ENCODE peak calls at places on chromosomes 3 and 15, in nine cellular contexts. F, Q, H, G, J, Y, U, L and I are unnamed samples.

GRCh38 chr15:46280753-46281521 is 646.1 kb downstream of the SQOR start:
- DNase-seq in G (no peak), Y (no peak), L (no peak), Q (peak), U (peak), F (no peak), H (no peak), J (no peak), I (no peak)

GRCh38 chr15:73753250-73754130 is at the start of gene INSYN1:
- DNase-seq in F (no peak), U (peak), H (no peak), Q (peak), L (no peak), G (no peak), Y (no peak), J (peak), I (peak)

GRCh38 chr3:184541886-184542562 is 19.6 kb upstream of the EPHB3 start:
- DNase-seq in L (no peak), Y (no peak), Q (no peak), F (no peak), U (no peak), J (no peak), H (peak), G (no peak), I (no peak)

GRCh38 chr3:22175899-22176298 is 424.9 kb upstream of the ZNF385D start:
- DNase-seq in U (no peak), H (no peak), L (no peak), Y (no peak), F (no peak), Q (no peak), G (no peak), J (no peak), I (no peak)

GRCh38 chr3:55534876-55535275 is 47.8 kb upstream of the WNT5A start:
- DNase-seq in G (no peak), H (no peak), F (no peak), U (no peak), J (no peak), L (no peak), Y (no peak), Q (no peak), I (no peak)

GRCh38 chr15:66875588-66876422 is 173.8 kb downstream of the SMAD6 start:
- DNase-seq in J (peak), F (no peak), Y (no peak), U (no peak), L (peak), G (no peak), Q (no peak), H (peak), I (no peak)

GRCh38 chr3:151169700-151170224 is 33.3 kb downstream of the GPR171 start:
- DNase-seq in H (no peak), F (peak), U (no peak), Q (no peak), L (no peak), G (no peak), J (peak), Y (no peak), I (no peak)

GRCh38 chr15:85831415-85832113 is 36.8 kb upstream of the KLHL25 start:
- DNase-seq in J (peak), U (peak), Y (no peak), F (peak), Q (peak), G (no peak), H (peak), L (peak), I (peak)

GRCh38 chr3:195249858-195250464 is 21.0 kb downstream of the XXYLT1 start:
- DNase-seq in G (no peak), H (peak), J (peak), F (no peak), Y (no peak), U (no peak), Q (no peak), L (no peak), I (no peak)

GRCh38 chr3:150905339-150905738 is at the start of gene MINDY4B:
- DNase-seq in Y (no peak), J (no peak), Q (no peak), U (no peak), L (no peak), G (no peak), H (no peak), F (no peak), I (no peak)

GRCh38 chr15:85477730-85478129 is 97.3 kb downstream of the AKAP13 start:
- DNase-seq in H (no peak), U (no peak), Q (no peak), J (peak), F (no peak), Y (no peak), G (no peak), L (peak), I (no peak)

GRCh38 chr3:72892870-72893269 is 5.0 kb downstream of the GXYLT2 start:
- DNase-seq in F (no peak), J (peak), L (no peak), U (peak), Q (no peak), G (no peak), Y (no peak), H (peak), I (no peak)
- TF ChIP-seq CTCF in F (no peak), J (peak), L (peak), U (peak), Q (no peak), G (peak), Y (peak), H (no peak), I (peak)

DNA sequence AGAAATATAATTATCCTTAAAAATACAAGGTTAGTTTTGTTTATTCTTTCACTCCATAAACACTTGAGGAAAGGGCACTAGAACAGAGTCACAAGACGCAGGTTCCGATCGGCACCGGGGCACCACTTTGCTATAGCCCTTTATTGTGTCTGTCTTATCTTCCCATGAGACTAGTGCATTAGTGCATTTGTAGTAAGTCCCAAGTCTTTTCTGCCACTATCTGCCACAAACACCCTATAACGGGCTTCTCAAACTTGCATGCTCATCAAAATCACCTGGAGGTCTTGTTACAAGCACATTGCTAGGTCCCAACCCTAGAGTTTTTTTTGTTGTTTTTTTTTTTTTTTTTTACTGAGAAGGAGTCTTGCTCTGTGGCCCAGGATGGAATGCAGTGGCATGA is 213.1 kb downstream of the FOXP1 start:
- DNase-seq in Y (no peak), J (no peak), L (no peak), U (no peak), Q (no peak), G (no peak), F (no peak), H (no peak), I (no peak)
- TF ChIP-seq CTCF in Y (no peak), J (no peak), L (no peak), U (no peak), Q (no peak), G (no peak), F (no peak), H (no peak), I (no peak)

GRCh38 chr3:192336286-192336685 is 391.1 kb downstream of the FGF12 start:
- DNase-seq in F (no peak), Q (no peak), Y (no peak), G (no peak), J (no peak), U (no peak), L (no peak), H (no peak), I (no peak)
- TF ChIP-seq CTCF in F (no peak), Q (no peak), Y (no peak), G (no peak), J (no peak), U (no peak), L (no peak), H (no peak), I (peak)

GRCh38 chr3:14925729-14926591 is 21.4 kb upstream of the NR2C2 start:
- DNase-seq in F (peak), Q (no peak), Y (no peak), L (peak), G (peak), H (peak), U (no peak), J (no peak), I (peak)
- TF ChIP-seq CTCF in F (peak), Q (peak), Y (peak), L (peak), G (peak), H (peak), U (peak), J (peak), I (peak)

DNA sequence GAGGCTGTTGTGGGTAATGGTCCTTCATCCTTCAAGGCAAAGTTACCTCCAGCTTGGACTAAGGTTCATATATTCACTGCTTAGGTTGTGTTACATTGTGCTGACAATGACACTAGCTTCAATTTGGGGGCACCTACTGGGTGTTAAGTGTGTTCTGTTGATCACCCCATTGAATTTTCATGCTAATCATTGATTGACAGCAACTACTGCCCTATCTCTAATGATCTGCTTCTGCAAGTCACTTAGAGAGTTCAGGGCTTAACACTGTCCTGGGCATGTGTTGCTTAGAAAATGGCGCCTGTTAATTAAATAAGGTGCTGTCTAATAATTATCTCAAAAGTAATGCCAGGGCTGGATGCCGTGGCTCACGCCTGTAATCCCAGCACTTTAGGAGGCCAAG is 3.4 kb downstream of the FLNB start:
- DNase-seq in U (no peak), Q (no peak), J (no peak), G (no peak), L (no peak), F (no peak), Y (no peak), H (no peak), I (no peak)
- TF ChIP-seq CTCF in U (no peak), Q (no peak), J (no peak), G (no peak), L (no peak), F (no peak), Y (no peak), H (no peak), I (no peak)

GRCh38 chr15:59143281-59143680 is 38.3 kb downstream of the CCNB2 start:
- DNase-seq in Y (no peak), G (no peak), J (no peak), F (no peak), Q (no peak), U (no peak), H (no peak), L (no peak), I (no peak)

GRCh38 chr15:59148160-59148810 is 43.3 kb downstream of the CCNB2 start:
- DNase-seq in Y (peak), Q (no peak), U (no peak), G (no peak), H (no peak), L (peak), J (no peak), F (no peak), I (no peak)

GRCh38 chr15:59152694-59153450 is 47.9 kb downstream of the CCNB2 start:
- DNase-seq in G (no peak), J (no peak), Q (no peak), F (no peak), H (no peak), U (no peak), Y (no peak), L (no peak), I (no peak)

GRCh38 chr15:59150185-59150584 is 45.2 kb downstream of the CCNB2 start:
- DNase-seq in Y (no peak), L (no peak), F (no peak), H (no peak), Q (no peak), G (no peak), J (peak), U (no peak), I (no peak)

DNA sequence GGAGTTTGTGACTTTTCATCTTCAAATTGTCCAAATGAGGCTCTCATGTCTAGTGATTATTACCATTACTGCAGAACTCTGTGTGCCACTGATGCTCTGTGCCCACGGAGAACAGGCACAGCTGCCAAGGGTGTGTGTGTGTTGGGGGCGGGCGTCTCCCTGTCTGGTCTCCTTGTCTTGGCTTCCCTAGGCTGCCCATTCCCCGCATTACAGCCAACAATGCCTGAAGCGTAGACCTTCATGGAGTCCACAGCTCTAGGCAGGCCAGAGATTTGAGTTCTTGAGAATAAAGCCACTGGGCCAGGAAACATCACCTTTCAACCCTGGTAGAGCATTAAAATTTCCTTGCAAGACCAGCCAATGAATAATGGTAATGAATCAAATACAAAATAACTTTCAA is 42.7 kb downstream of the CCNB2 start:
- DNase-seq in U (no peak), Q (no peak), H (no peak), L (no peak), F (no peak), Y (no peak), G (no peak), J (no peak), I (no peak)
- TF ChIP-seq CTCF in U (no peak), Q (no peak), H (no peak), L (no peak), F (no peak), Y (no peak), G (no peak), J (no peak), I (no peak)